ENCODE peak calls at places on chromosomes 7 and 10, in four cellular contexts. A is IMR-90, C is GM12878, S is K562. M is an unnamed sample.

GRCh38 chr10:1380075-1380793 is 324.0 kb downstream of the WDR37 start:
- DNase-seq in A (no peak), C (no peak), S (no peak), M (no peak)

GRCh38 chr10:102988404-102989314 is 70.6 kb downstream of the CNNM2 start:
- DNase-seq in A (peak), C (no peak), S (peak), M (no peak)

GRCh38 chr10:97762816-97763215 is 9.0 kb downstream of the SFRP5 start:
- DNase-seq in A (no peak), C (no peak), S (no peak), M (no peak)

GRCh38 chr10:5608608-5609270 is 57.7 kb downstream of the ASB13 start:
- DNase-seq in A (no peak), C (no peak), S (no peak), M (no peak)

GRCh38 chr7:152894295-152895170 is 135.0 kb downstream of the ACTR3B start:
- DNase-seq in A (no peak), C (no peak), S (peak), M (no peak)

GRCh38 chr10:124612611-124613498 is 131.3 kb downstream of the FAM53B start:
- DNase-seq in A (peak), C (no peak), S (peak), M (peak)

GRCh38 chr10:97633921-97634320 is 621 bp upstream of the MORN4 start:
- DNase-seq in A (no peak), C (no peak), S (no peak), M (no peak)

GRCh38 chr10:78312197-78313046 is 278.8 kb downstream of the RPS24 start:
- DNase-seq in A (peak), C (no peak), S (no peak), M (peak)

GRCh38 chr7:83413831-83414230 is 235.1 kb downstream of the SEMA3E start:
- DNase-seq in A (no peak), C (no peak), S (no peak), M (peak)

GRCh38 chr7:154388999-154389398 is 336.8 kb downstream of the DPP6 start:
- DNase-seq in A (no peak), C (no peak), S (no peak), M (no peak)
- TF ChIP-seq FOS in A (no peak), C (no peak), S (no peak), M (no peak)

GRCh38 chr7:151251926-151252835 is 3.7 kb upstream of the SMARCD3 start:
- DNase-seq in A (peak), C (no peak), S (peak), M (peak)
- TF ChIP-seq POLR2A in A (no peak), C (no peak), S (no peak), M (peak)

DNA sequence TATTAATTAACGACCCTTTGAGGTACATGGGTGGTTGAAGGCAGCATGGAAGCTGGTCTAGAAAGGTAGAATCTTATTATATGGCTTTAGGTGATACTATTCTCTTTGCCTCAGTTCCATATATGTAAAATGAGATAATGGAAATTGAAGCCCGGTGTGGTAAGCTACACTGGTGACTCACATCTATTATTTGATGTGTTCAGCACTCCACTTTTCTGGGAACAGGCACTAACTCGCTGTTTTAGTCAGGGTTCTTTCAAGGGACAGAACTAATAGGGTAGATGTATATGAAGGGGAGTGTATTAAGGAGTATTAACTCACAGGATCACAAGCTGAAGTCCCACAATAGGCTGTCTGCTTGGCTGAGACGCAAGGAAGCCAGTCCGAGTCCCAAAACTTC is 4.4 kb upstream of the TRUB1 start:
- DNase-seq in A (peak), C (no peak), S (no peak), M (no peak)
- TF ChIP-seq FOS in A (no peak), C (no peak), S (no peak), M (no peak)

DNA sequence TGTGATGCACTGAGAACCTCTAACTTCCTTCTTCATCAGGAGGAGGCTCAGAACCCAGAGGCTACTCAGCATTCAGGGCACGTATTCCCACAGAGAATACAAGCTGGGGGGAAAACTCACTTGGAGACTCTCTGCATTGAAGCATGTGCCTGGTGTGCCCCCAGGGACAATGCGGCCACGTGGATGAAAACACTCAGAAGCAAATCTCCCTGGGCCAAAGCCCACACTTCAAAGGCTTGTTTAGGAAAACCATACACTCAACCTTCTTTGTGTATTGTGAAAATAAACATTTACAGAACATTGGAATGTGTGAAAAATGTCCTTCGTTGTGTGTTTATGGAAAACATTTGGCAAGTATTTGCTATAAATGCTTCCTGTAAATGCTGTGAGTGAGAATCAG is 339.6 kb downstream of the ELMO1 start:
- DNase-seq in A (no peak), C (no peak), S (no peak), M (peak)
- TF ChIP-seq POLR2A in A (no peak), C (no peak), S (no peak), M (no peak)

DNA sequence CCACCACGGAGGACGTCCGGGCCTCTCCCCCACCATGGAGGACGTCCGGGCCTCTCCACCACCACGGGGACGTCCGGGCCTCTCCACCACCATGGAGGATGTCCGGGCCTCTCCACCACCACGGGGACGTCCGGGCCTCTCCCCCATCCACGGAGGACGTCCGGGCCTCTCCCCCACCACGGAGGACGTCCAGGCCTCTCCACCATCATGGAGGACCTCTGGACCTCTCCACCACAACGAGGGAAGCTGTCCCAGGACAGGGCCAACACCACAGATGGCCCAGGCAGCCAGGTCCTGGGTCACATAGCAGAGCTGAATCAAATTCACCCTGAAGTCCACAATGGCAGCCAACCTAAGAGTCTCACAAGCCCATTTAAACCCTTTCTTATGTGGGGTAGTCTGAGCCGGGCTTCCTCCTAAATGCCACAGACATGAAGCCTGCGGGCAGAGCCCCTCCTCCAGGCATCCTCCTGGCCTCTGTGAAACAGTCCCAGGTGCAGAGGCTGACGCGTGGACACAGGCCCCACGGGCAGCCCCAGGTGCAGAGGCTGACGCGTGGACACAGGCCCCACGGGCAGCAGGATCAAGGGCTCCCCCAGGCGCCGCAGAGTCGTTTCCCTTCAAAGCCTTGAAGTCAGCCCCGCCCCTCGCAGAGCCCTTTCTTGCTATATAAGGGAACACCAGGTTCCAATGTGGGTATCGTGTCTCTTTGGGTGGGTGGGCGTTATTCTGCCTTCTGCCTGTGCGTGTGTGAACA is 47.0 kb downstream of the FOXL3 start:
- DNase-seq in A (no peak), C (no peak), S (no peak), M (no peak)
- TF ChIP-seq FOS in A (no peak), C (no peak), S (no peak), M (no peak)

M was measured in endothelial cell of umbilical vein.